ENCODE peak calls at places on chromosomes 4 and X, in nine cellular contexts. X, H, F, B, K, D, J, A and E are unnamed samples. For H3K36me3 and H3K4me1, the result is how much of the 10 kb centered on the place peaks cover.

GRCh38 chrX:153875391-153876111 is 10.4 kb downstream of the L1CAM start:
- DNase-seq in X (no peak), H (peak), F (no peak), B (peak), K (peak), D (peak), J (peak), A (peak), E (no peak)

GRCh38 chr4:4575284-4576211 is 33.7 kb upstream of the STX18 start:
- DNase-seq in X (peak), H (peak), F (peak), B (peak), K (peak), D (peak), J (peak), A (peak), E (no peak)

GRCh38 chr4:23805381-23805780 is 84.5 kb downstream of the PPARGC1A start:
- DNase-seq in X (peak), H (no peak), F (no peak), B (no peak), K (no peak), D (no peak), J (no peak), A (no peak), E (no peak)

GRCh38 chrX:10597871-10598270 is 22.5 kb downstream of the MID1 start:
- DNase-seq in X (no peak), H (no peak), F (no peak), B (peak), K (no peak), D (no peak), J (no peak), A (no peak), E (no peak)

GRCh38 chrX:33190016-33190415 is 21.3 kb downstream of the DMD start:
- DNase-seq in X (no peak), H (no peak), F (no peak), B (no peak), K (no peak), D (no peak), J (no peak), A (no peak), E (no peak)

GRCh38 chr4:14196141-14196540 is 568.6 kb upstream of the BOD1L1 start:
- DNase-seq in X (peak), H (no peak), F (no peak), B (peak), K (peak), D (peak), J (no peak), A (peak), E (no peak)

GRCh38 chr4:11424000-11424399 is 4.7 kb downstream of the HS3ST1 start:
- DNase-seq in X (no peak), H (no peak), F (no peak), B (peak), K (no peak), D (peak), J (peak), A (no peak), E (no peak)

GRCh38 chr4:107693132-107693531 is 26.9 kb downstream of the PAPSS1 start:
- DNase-seq in X (no peak), H (no peak), F (no peak), B (no peak), K (no peak), D (no peak), J (no peak), A (no peak), E (no peak)

GRCh38 chrX:110042521-110042920 is 39.6 kb downstream of the TMEM164 start:
- DNase-seq in X (peak), H (no peak), F (no peak), B (no peak), K (no peak), D (no peak), J (no peak), A (no peak), E (no peak)

GRCh38 chr4:153151535-153152452 is 52.4 kb upstream of the TRIM2 start:
- DNase-seq in X (peak), H (peak), F (no peak), B (peak), K (peak), D (peak), J (peak), A (no peak), E (no peak)

GRCh38 chr4:142874684-142875083 is 28.6 kb upstream of the INPP4B start:
- DNase-seq in X (no peak), H (no peak), F (no peak), B (no peak), K (no peak), D (no peak), J (no peak), A (no peak), E (no peak)

GRCh38 chr4:182261651-182262223 is 18.5 kb downstream of the TENM3 start:
- DNase-seq in X (no peak), H (no peak), F (no peak), B (no peak), K (no peak), D (no peak), J (no peak), A (no peak), E (no peak)

GRCh38 chr4:68917016-68917415 is 34.6 kb downstream of the UGT2A3 start:
- DNase-seq in X (no peak), H (no peak), F (no peak), B (no peak), K (no peak), D (no peak), J (no peak), A (no peak), E (no peak)

GRCh38 chr4:77174426-77174825 is 17.4 kb downstream of the CCNG2 start:
- DNase-seq in X (peak), H (no peak), F (no peak), B (no peak), K (no peak), D (no peak), J (no peak), A (no peak), E (no peak)

GRCh38 chrX:121308276-121308805 is 260.9 kb downstream of the GLUD2 start:
- DNase-seq in X (peak), H (peak), F (no peak), B (peak), K (peak), D (peak), J (no peak), A (no peak), E (no peak)

GRCh38 chr4:145564540-145564939 is 54.6 kb upstream of the MMAA start:
- DNase-seq in X (no peak), H (no peak), F (no peak), B (no peak), K (no peak), D (no peak), J (no peak), A (no peak), E (no peak)

GRCh38 chrX:7925867-7926472 is 1.2 kb downstream of the PNPLA4 start:
- DNase-seq in X (peak), H (peak), F (no peak), B (peak), K (peak), D (peak), J (no peak), A (peak), E (peak)

GRCh38 chr4:1393866-1394265 is 12.4 kb downstream of the NKX1-1 start:
- DNase-seq in X (no peak), H (no peak), F (no peak), B (no peak), K (peak), D (no peak), J (peak), A (peak), E (no peak)

GRCh38 chr4:26080876-26081628 is 167.0 kb downstream of the SMIM20 start:
- DNase-seq in X (no peak), H (no peak), F (no peak), B (no peak), K (no peak), D (no peak), J (no peak), A (no peak), E (no peak)

GRCh38 chr4:94160774-94161173 is 46.9 kb upstream of the SMARCAD1 start:
- DNase-seq in X (no peak), H (no peak), F (no peak), B (no peak), K (no peak), D (no peak), J (no peak), A (no peak), E (no peak)

GRCh38 chr4:34771632-34772031 is 1472.7 kb downstream of the ARAP2 start:
- DNase-seq in X (no peak), H (no peak), F (no peak), B (no peak), K (no peak), D (no peak), J (no peak), A (no peak), E (no peak)

GRCh38 chr4:183284965-183285364 is 35.1 kb downstream of the CLDN22 start:
- DNase-seq in X (peak), H (no peak), F (no peak), B (no peak), K (no peak), D (no peak), J (no peak), A (no peak), E (no peak)

GRCh38 chr4:76601791-76602190 is 166.8 kb downstream of the SHROOM3 start:
- DNase-seq in X (peak), H (no peak), F (no peak), B (no peak), K (no peak), D (no peak), J (no peak), A (no peak), E (no peak)

GRCh38 chrX:121052122-121052521 is 4.7 kb downstream of the GLUD2 start:
- DNase-seq in X (no peak), H (no peak), F (no peak), B (no peak), K (no peak), D (no peak), J (no peak), A (no peak), E (no peak)

GRCh38 chrX:68462653-68463052 is 29.4 kb upstream of the OPHN1 start:
- DNase-seq in X (peak), H (no peak), F (no peak), B (peak), K (no peak), D (peak), J (no peak), A (no peak), E (no peak)

GRCh38 chr4:119598521-119598920 is 30.1 kb downstream of the PDE5A start:
- DNase-seq in X (no peak), H (no peak), F (no peak), B (no peak), K (no peak), D (no peak), J (no peak), A (no peak), E (no peak)

GRCh38 chrX:131060147-131060546 is 2.0 kb downstream of the ARHGAP36 start:
- DNase-seq in X (no peak), H (no peak), F (no peak), B (no peak), K (no peak), D (no peak), J (no peak), A (no peak), E (no peak)

GRCh38 chr4:1048781-1049590 is 37.6 kb downstream of the FGFRL1 start:
- DNase-seq in X (no peak), H (no peak), F (peak), B (no peak), K (no peak), D (no peak), J (peak), A (no peak), E (no peak)

GRCh38 chr4:88021824-88022223 is 14.4 kb downstream of the PKD2 start:
- DNase-seq in X (no peak), H (no peak), F (no peak), B (no peak), K (no peak), D (peak), J (no peak), A (no peak), E (no peak)

GRCh38 chr4:37982736-37983135 is 22.5 kb downstream of the PTTG2 start:
- DNase-seq in X (no peak), H (no peak), F (no peak), B (no peak), K (no peak), D (no peak), J (no peak), A (no peak), E (no peak)

GRCh38 chr4:180913750-180914149 is 1329.5 kb upstream of the TENM3 start:
- DNase-seq in X (peak), H (no peak), F (no peak), B (no peak), K (no peak), D (no peak), J (no peak), A (no peak), E (no peak)

GRCh38 chr4:29051381-29051965 is 1668.7 kb upstream of the PCDH7 start:
- DNase-seq in X (no peak), H (no peak), F (no peak), B (no peak), K (no peak), D (no peak), J (no peak), A (no peak), E (no peak)

DNA sequence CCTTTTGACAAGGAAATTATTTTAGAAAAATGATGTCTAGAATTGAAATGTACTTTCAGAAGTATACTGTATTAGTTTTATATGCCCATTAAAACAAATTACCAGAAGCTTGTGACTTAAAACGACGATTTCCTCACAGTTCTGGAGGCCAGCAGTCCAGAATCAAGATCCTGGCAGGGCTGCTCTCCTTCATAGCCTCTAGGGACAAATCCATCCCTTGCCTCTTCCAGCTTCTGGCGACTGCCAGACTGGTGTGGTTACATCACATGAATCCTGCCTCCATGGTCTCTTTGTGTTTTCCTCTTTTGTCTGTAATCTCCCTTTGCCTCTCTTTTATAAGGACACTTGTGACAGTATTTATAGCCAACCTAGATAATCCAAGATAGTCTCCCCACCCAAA is 97.1 kb downstream of the IQCM start:
- DNase-seq in X (no peak), H (no peak), F (no peak), B (no peak), K (no peak), D (no peak), J (no peak), A (no peak), E (no peak)
- H3K36me3 ChIP-seq in X (under half), H (under half), F (under half), B (under half), K (under half), D (under half), J (under half), A (under half), E (under half)

DNA sequence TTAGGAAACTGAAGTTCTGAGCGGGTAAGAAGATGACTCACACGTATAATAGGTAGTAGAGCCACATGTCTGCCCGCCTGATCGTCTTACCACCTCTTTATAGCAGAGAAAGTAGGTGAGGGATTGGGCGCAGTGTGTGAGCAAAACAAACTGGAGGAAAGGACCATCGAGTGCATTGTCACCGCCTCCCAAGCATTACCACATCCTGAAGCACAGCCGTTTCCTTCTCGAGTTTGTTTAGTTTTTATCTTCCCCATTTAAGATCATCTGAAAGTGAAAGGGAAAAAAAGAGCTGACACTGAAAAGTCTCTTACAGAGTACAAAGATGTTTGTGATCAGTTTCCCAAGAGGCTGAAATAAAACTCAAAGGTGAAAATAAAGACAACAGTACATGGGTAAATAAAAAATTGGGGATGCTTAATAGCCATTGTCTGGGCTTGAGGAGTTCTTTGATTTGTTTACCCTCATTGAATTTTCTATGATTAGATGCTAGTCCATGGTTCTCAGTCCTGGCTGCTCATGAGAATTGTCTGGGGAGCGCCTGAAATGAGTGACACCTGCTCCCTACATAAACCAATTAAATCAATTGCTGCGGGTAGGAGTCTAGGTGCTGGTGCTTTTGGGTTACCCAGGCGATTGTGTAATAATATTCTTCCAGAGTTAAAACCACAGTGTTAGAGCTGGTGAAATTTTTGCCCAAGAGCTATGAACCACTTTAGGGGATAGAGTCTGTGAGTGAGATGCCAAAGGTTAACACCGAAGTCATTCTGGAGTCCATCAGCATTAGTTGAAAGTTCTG is 15.0 kb downstream of the PDK3 start:
- DNase-seq in X (no peak), H (peak), F (no peak), B (no peak), K (no peak), D (no peak), J (no peak), A (no peak), E (no peak)
- H3K4me1 ChIP-seq in X (under half), H (under half), F (under half), B (under half), K (under half), D (under half), J (under half), A (under half), E (under half)

GRCh38 chr4:55795342-55795741 is 24.2 kb upstream of the EXOC1L start:
- DNase-seq in X (no peak), H (no peak), F (no peak), B (no peak), K (no peak), D (no peak), J (no peak), A (no peak), E (no peak)

GRCh38 chr4:55794053-55794452 is 25.5 kb upstream of the EXOC1L start:
- DNase-seq in X (no peak), H (no peak), F (no peak), B (no peak), K (no peak), D (no peak), J (peak), A (no peak), E (no peak)

GRCh38 chr4:55793479-55793878 is 26.1 kb upstream of the EXOC1L start:
- DNase-seq in X (no peak), H (no peak), F (no peak), B (no peak), K (no peak), D (no peak), J (peak), A (no peak), E (no peak)

GRCh38 chr4:55791666-55792065 is 27.9 kb upstream of the EXOC1L start:
- DNase-seq in X (no peak), H (no peak), F (no peak), B (no peak), K (no peak), D (no peak), J (no peak), A (no peak), E (no peak)
- TF ChIP-seq CTCF in X (no peak), H (no peak), F (no peak), B (no peak), K (no peak), D (no peak), J (no peak), A (no peak), E (no peak)

DNA sequence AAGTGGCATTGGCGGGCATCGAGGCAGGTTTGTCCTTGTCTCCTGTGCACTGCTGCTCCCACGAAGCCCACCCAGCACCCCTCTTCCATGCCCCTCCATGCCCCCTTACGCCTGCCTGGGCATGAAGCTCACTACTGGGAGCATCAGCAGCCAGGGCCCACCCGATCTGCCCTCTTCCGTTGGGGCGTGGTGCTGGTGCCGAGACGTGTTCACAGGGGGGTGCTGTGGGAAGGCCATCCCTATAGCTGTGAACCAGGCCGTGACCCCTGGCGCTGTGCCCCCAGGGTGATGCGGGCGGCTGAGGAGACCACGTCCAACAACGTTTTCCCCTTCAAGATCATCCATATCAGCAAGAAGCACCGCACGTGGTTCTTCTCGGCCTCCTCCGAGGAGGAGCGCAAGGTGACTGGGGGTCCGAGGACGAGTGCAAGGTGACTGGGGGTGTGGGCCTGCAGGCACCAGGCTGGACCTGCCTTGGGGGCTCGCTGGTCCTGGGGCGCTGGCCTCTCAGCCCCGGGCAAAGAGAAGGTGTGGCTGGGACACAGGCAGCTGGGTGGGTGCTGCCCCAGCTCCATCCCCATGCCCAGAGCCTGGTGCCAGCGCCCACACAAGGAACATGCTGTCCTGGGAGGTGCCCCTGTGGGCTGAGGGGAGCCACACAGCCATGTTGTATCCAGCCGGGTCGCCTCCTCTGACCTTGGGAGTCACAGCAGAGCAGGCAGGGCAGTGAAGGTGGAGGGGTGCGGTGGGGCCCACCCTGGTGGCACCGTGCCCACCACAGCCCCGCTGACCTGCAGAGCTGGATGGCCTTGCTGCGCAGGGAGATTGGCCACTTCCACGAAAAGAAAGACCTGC is 19.1 kb upstream of the ADD1 start:
- DNase-seq in X (no peak), H (no peak), F (peak), B (no peak), K (no peak), D (no peak), J (peak), A (peak), E (peak)
- H3K36me3 ChIP-seq in X (under half), H (under half), F (half or more), B (under half), K (under half), D (under half), J (under half), A (under half), E (under half)

GRCh38 chr4:6769138-6769983 is 13.2 kb upstream of the KIAA0232 start:
- DNase-seq in X (no peak), H (no peak), F (no peak), B (no peak), K (no peak), D (no peak), J (peak), A (no peak), E (no peak)

GRCh38 chr4:6769984-6770420 is 12.5 kb upstream of the KIAA0232 start:
- DNase-seq in X (no peak), H (no peak), F (peak), B (no peak), K (no peak), D (no peak), J (peak), A (no peak), E (no peak)

GRCh38 chr4:6771229-6771671 is 11.3 kb upstream of the KIAA0232 start:
- DNase-seq in X (no peak), H (no peak), F (peak), B (no peak), K (peak), D (no peak), J (peak), A (peak), E (peak)

GRCh38 chr4:6772223-6772928 is 10.2 kb upstream of the KIAA0232 start:
- DNase-seq in X (peak), H (peak), F (peak), B (no peak), K (peak), D (no peak), J (no peak), A (no peak), E (no peak)

DNA sequence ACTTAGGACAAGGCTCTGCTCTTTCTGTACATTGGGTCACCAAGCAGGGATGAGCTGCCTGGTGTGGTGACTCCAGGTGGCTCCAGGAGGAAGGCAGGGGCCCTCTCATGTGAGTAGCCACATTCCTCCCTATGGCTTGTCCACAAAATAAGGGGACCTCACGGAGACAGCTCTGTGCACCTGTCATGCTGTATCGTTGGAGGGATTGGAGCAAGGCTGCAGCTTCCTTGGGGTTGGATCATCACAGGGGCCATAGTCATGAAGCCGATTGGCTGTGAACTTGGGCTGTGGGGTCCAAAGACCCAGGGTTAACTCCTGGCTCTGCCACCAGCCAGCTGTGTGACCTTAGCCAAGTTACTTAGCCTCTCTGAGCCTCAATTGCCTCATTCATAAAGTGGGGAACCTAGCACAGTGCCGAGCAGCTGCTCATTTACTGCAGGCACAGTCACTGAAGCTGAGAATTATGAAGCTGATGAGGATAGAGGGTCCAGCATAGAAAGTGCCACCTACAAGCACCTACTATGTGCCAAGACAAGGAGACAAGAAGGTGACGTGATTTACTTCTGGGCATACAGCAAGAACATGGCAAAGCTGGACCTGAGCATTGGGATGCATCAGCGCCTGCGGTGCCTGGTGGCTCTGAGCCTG is 11.8 kb upstream of the KIAA0232 start:
- DNase-seq in X (no peak), H (no peak), F (peak), B (no peak), K (no peak), D (no peak), J (no peak), A (no peak), E (no peak)
- H3K4me1 ChIP-seq in X (under half), H (under half), F (under half), B (under half), K (under half), D (under half), J (under half), A (under half), E (under half)